ENCODE peak calls at places on chromosomes 11 and 22, in seven cellular contexts. U, Q, I, N, V, L and B are unnamed samples.

GRCh38 chr22:38238519-38239051 is 34.2 kb downstream of the TMEM184B start:
- DNase-seq in N (no peak), Q (peak), I (no peak), V (no peak), L (no peak), U (no peak), B (no peak)

GRCh38 chr11:71086687-71087258 is 165.6 kb downstream of the SHANK2 start:
- DNase-seq in L (peak), I (no peak), N (no peak), Q (peak), V (peak), U (no peak), B (peak)

GRCh38 chr11:106471273-106471672 is 393.8 kb downstream of the AASDHPPT start:
- DNase-seq in I (no peak), Q (no peak), N (no peak), U (no peak), L (no peak), V (no peak), B (peak)

GRCh38 chr22:26751217-26751616 is 93.8 kb downstream of the MIAT start:
- DNase-seq in V (peak), L (no peak), U (no peak), Q (no peak), N (no peak), I (no peak), B (peak)

GRCh38 chr11:57493507-57494503 is 21.7 kb downstream of the SLC43A1 start:
- DNase-seq in Q (no peak), L (peak), V (peak), I (peak), N (peak), U (no peak), B (peak)

GRCh38 chr11:120331301-120331966 is 4.8 kb upstream of the ARHGEF12 start:
- DNase-seq in Q (peak), I (no peak), L (no peak), V (no peak), N (no peak), U (no peak), B (peak)

GRCh38 chr22:46035742-46036557 is 59.0 kb upstream of the WNT7B start:
- DNase-seq in U (peak), L (peak), I (peak), V (peak), Q (peak), N (peak), B (peak)

GRCh38 chr11:110373061-110373702 is 56.6 kb upstream of the FDX1 start:
- DNase-seq in U (no peak), L (no peak), N (no peak), V (no peak), Q (peak), I (no peak), B (peak)

GRCh38 chr22:36386351-36386899 is 1.3 kb downstream of the MYH9 start:
- DNase-seq in L (peak), U (no peak), I (peak), V (no peak), N (peak), Q (no peak), B (no peak)

GRCh38 chr22:41976961-41977566 is 7.8 kb downstream of the SEPTIN3 start:
- DNase-seq in Q (no peak), N (no peak), I (no peak), L (no peak), U (no peak), V (peak), B (no peak)

GRCh38 chr22:35589071-35589735 is 27.9 kb downstream of the MB start:
- DNase-seq in U (no peak), V (no peak), L (no peak), N (no peak), I (no peak), Q (peak), B (peak)

GRCh38 chr22:49536571-49537131 is 291.0 kb downstream of the BRD1 start:
- DNase-seq in I (no peak), U (no peak), V (peak), Q (no peak), L (no peak), N (peak), B (no peak)

GRCh38 chr11:133922078-133922870 is 34.5 kb downstream of the IGSF9B start:
- DNase-seq in L (no peak), N (no peak), V (no peak), U (no peak), Q (no peak), I (no peak), B (no peak)

GRCh38 chr11:34234086-34234740 is 123.6 kb downstream of the ABTB2 start:
- DNase-seq in V (peak), U (no peak), L (peak), I (peak), N (no peak), Q (peak), B (peak)

GRCh38 chr11:66625752-66626149 is 9.3 kb downstream of the RBM14 start:
- DNase-seq in I (no peak), U (no peak), Q (no peak), V (no peak), N (no peak), L (no peak), B (no peak)

GRCh38 chr11:126336646-126337045 is 18.8 kb upstream of the ST3GAL4 start:
- DNase-seq in Q (no peak), N (peak), U (no peak), L (no peak), V (no peak), I (no peak), B (peak)

GRCh38 chr11:119797137-119797611 is 68.2 kb upstream of the NECTIN1 start:
- DNase-seq in V (no peak), I (no peak), Q (no peak), N (peak), U (no peak), L (no peak), B (no peak)

GRCh38 chr22:43152355-43153071 is 1.2 kb downstream of the TSPO start:
- DNase-seq in L (peak), N (peak), V (peak), U (peak), Q (peak), I (peak), B (peak)

GRCh38 chr11:99325807-99326206 is 305.1 kb downstream of the CNTN5 start:
- DNase-seq in U (no peak), I (no peak), N (no peak), Q (peak), L (no peak), V (no peak), B (peak)

GRCh38 chr11:125344846-125345705 is 151.0 kb downstream of the FEZ1 start:
- DNase-seq in I (no peak), L (no peak), U (no peak), Q (no peak), V (no peak), N (peak), B (no peak)

GRCh38 chr11:34626393-34626792 is 5.5 kb downstream of the EHF start:
- DNase-seq in I (no peak), U (no peak), N (no peak), V (no peak), Q (no peak), L (no peak), B (no peak)

GRCh38 chr11:108895579-108896480 is 231.0 kb downstream of the DDX10 start:
- DNase-seq in N (no peak), U (no peak), I (no peak), L (no peak), Q (peak), V (no peak), B (peak)

GRCh38 chr22:50184004-50184461 is 1.7 kb upstream of the TRABD start:
- DNase-seq in I (no peak), V (peak), U (peak), Q (peak), L (no peak), N (peak), B (peak)

GRCh38 chr22:47210686-47211085 is 448.2 kb downstream of the TBC1D22A start:
- DNase-seq in U (no peak), Q (no peak), N (peak), I (no peak), L (no peak), V (no peak), B (no peak)

GRCh38 chr11:34269694-34270245 is 88.0 kb downstream of the ABTB2 start:
- DNase-seq in Q (no peak), N (no peak), U (no peak), V (no peak), I (no peak), L (no peak), B (no peak)

GRCh38 chr22:45376703-45377102 is 36.7 kb downstream of the SMC1B start:
- DNase-seq in L (no peak), V (no peak), N (no peak), U (no peak), I (no peak), Q (peak), B (peak)

GRCh38 chr11:130849215-130849568 is 67.1 kb downstream of the SNX19 start:
- DNase-seq in I (no peak), U (no peak), L (no peak), N (no peak), Q (peak), V (no peak), B (peak)

GRCh38 chr11:64848214-64848778 is 3.8 kb upstream of the CDC42BPG start:
- DNase-seq in L (no peak), V (no peak), N (no peak), U (no peak), Q (no peak), I (no peak), B (no peak)

GRCh38 chr22:47484960-47485571 is 722.6 kb downstream of the TBC1D22A start:
- DNase-seq in U (no peak), V (no peak), Q (no peak), N (no peak), L (peak), I (no peak), B (no peak)

GRCh38 chr22:30728829-30729228 is 34.2 kb downstream of the OSBP2 start:
- DNase-seq in N (no peak), U (no peak), Q (no peak), I (no peak), V (no peak), L (no peak), B (no peak)

GRCh38 chr11:61579398-61580291 is 1.2 kb downstream of the SYT7 start:
- DNase-seq in U (no peak), L (no peak), Q (no peak), V (peak), I (no peak), N (no peak), B (no peak)

GRCh38 chr11:61581030-61581928 is at the start of gene SYT7:
- DNase-seq in Q (peak), U (peak), V (peak), I (peak), N (peak), L (peak), B (peak)

GRCh38 chr11:61581931-61582330 is 1.1 kb upstream of the SYT7 start:
- DNase-seq in U (no peak), I (no peak), Q (no peak), N (no peak), V (no peak), L (no peak), B (no peak)

GRCh38 chr11:61578819-61579218 is 2.1 kb downstream of the SYT7 start:
- DNase-seq in Q (no peak), V (no peak), U (no peak), L (no peak), N (no peak), I (no peak), B (no peak)

DNA sequence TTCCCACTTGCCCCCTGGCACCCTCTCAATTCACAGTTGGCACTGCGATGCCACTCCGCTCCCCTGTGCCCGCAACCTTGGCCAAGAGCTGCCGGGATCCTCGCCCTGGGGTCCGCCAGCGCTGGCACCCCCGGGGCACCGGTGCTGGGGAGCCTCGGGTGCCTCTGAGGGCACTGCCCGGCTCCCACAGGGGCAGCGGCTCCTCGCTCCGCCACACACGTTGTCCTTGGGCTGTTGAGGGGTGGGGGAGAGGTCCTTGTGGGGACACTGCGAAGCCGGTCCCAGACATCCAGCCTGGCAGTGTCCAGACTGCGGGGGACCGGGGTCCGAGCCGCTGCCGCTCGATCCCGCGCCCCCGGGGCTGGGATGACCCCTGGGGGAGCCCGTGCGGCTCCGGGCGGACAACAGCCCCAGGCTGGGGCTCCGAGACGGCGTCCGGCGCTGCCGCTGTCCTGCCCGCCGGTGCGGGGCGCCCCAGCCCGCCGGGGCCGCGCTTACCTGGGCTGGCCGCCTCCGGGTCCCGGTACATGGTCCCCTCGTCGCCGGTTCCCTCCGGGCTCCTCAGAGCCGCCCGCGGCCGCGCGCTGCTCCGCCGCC is 486 bp downstream of the SYT7 start:
- DNase-seq in L (no peak), U (no peak), N (peak), Q (no peak), V (peak), I (no peak), B (no peak)
- H3K4me3 ChIP-seq in L (no peak), U (peak), N (peak), Q (no peak), V (peak), I (no peak), B (no peak)

GRCh38 chr11:19658344-19658743 is 54.3 kb upstream of the NAV2 start:
- DNase-seq in N (no peak), I (no peak), V (no peak), U (no peak), Q (no peak), L (no peak), B (no peak)
- TF ChIP-seq CTCF in N (no peak), I (no peak), V (peak), U (no peak), Q (no peak), L (no peak), B (peak)

GRCh38 chr22:20215742-20216141 is 52.4 kb downstream of the RTN4R start:
- DNase-seq in L (no peak), U (no peak), V (no peak), I (no peak), Q (no peak), N (no peak), B (no peak)
- H3K4me3 ChIP-seq in L (no peak), U (no peak), V (no peak), I (no peak), Q (no peak), N (no peak), B (no peak)

GRCh38 chr11:8341966-8342365 is 78.3 kb upstream of the LMO1 start:
- DNase-seq in L (no peak), U (no peak), N (no peak), V (no peak), I (no peak), Q (no peak), B (no peak)
- TF ChIP-seq CTCF in L (no peak), U (no peak), N (no peak), V (no peak), I (no peak), Q (no peak), B (no peak)

GRCh38 chr11:61080526-61080925 is 21.8 kb upstream of the CD5 start:
- DNase-seq in U (no peak), Q (no peak), L (no peak), I (peak), V (no peak), N (no peak), B (no peak)

GRCh38 chr11:61080986-61081590 is 21.2 kb upstream of the CD5 start:
- DNase-seq in Q (no peak), L (no peak), I (no peak), N (no peak), U (no peak), V (no peak), B (no peak)

GRCh38 chr11:61082931-61083531 is 19.3 kb upstream of the CD5 start:
- DNase-seq in Q (no peak), L (no peak), N (no peak), U (no peak), I (no peak), V (no peak), B (no peak)

GRCh38 chr11:61083601-61084147 is 18.6 kb upstream of the CD5 start:
- DNase-seq in I (peak), U (no peak), L (no peak), Q (no peak), V (no peak), N (no peak), B (no peak)

GRCh38 chr11:61082161-61082870 is 20.0 kb upstream of the CD5 start:
- DNase-seq in V (no peak), L (no peak), U (no peak), N (no peak), Q (no peak), I (no peak), B (no peak)
- H3K4me3 ChIP-seq in V (no peak), L (no peak), U (no peak), N (no peak), Q (no peak), I (peak), B (no peak)